ENCODE peak calls at places on chromosomes 11 and 22, in ten cellular contexts. U is GM23248, A is OCI-LY7, R is MM.1S, V is HCT116, J is PC-9, H is GM23338, B is hepatocyte, F is Karpas-422, Z is SK-N-SH. N is an unnamed sample.

GRCh38 chr11:117442869-117443239 is 115.2 kb downstream of the CEP164 start:
- DNase-seq in H (no peak), J (no peak), U (no peak), A (no peak), R (no peak), F (no peak), B (no peak), Z (no peak), V (no peak), N (no peak)

GRCh38 chr11:120339394-120339890 is 3.2 kb downstream of the ARHGEF12 start:
- DNase-seq in H (peak; percentile 9), Z (peak; percentile 51), A (no peak), F (no peak), U (peak; percentile 49), V (no peak), J (peak; percentile 41), R (peak; percentile 60), B (peak; percentile 18), N (peak; percentile 44)

GRCh38 chr22:38355275-38355674 is 38.0 kb upstream of the CSNK1E start:
- DNase-seq in B (no peak), J (no peak), U (no peak), V (no peak), A (no peak), R (no peak), H (no peak), F (no peak), Z (no peak), N (no peak)

GRCh38 chr11:123238297-123238696 is 43.2 kb upstream of the CLMP start:
- DNase-seq in R (no peak), U (peak; percentile 90), J (no peak), F (no peak), Z (no peak), H (no peak), V (no peak), A (no peak), B (peak; percentile 41), N (no peak)

GRCh38 chr22:35517769-35518530 is 22.7 kb upstream of the RASD2 start:
- DNase-seq in A (no peak), U (peak; percentile 63), R (no peak), Z (no peak), B (peak; percentile 80), F (no peak), V (no peak), H (no peak), J (no peak), N (peak; percentile 44)

GRCh38 chr11:133082453-133082781 is 449.9 kb downstream of the OPCML start:
- DNase-seq in Z (no peak), U (no peak), V (no peak), J (no peak), H (peak; percentile 92), A (no peak), B (peak; percentile 76), F (no peak), R (no peak), N (no peak)

GRCh38 chr11:2794947-2795346 is 90.6 kb downstream of the CDKN1C start:
- DNase-seq in A (no peak), B (no peak), U (no peak), J (no peak), H (no peak), R (no peak), F (no peak), Z (no peak), V (no peak), N (no peak)

GRCh38 chr22:40654522-40655167 is 18.1 kb upstream of the MRTFA start:
- DNase-seq in R (no peak), B (peak; percentile 70), V (no peak), F (no peak), A (no peak), J (peak; percentile 33), Z (peak; percentile 64), U (peak; percentile 87), H (peak; percentile 39), N (peak; percentile 27)

DNA sequence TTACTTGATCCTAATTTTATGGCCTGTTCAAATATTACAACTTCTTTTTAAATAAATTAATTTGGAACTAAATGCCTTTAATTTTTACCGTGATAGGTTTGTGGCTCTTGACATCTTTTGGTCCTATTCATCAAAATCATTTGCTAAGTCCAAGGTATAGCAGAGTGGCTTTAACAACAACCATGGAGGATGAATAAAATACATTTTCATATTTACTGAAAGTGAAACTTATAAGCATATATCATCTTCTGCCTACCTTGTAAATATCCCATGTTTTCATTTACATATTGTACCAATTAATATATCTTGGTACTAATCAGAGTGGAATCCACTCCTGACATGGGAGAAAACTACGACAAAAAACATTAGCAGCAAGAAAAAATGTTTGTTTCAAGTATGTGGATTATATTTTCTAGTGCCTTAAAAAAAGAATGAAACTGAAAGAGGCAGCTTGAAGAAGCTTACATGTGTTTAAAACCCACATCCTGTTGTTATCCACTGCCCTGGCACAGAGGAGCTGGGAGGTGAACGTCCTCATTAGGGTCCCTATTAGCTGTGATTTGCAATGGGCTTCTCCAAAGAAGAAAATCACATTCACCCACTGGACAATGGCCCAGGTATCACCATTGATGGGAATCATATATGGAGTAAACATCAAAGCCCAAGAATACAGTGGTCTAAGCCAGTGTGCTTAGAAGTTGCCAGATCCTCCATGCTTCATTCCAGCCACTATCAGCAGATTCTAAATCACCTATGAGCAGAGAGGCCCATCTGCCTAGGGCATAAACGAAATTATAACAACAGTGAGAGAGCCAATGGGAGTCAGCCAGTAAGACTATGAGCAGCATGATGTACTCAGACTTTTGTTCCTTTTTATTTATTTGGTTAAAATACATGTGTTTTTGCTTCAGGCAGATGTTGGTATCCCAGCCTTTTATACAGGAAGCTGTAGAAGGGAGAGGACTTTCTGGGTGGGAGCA is 84.7 kb downstream of the MAML2 start:
- DNase-seq in F (no peak), V (no peak), Z (no peak), A (peak; percentile 81), U (peak; percentile 49), H (no peak), B (no peak), J (no peak), R (peak; percentile 78), N (no peak)
- H3K9me2 ChIP-seq in F (no peaks in the 10 kb centered on the region), V (no peaks in the 10 kb centered on the region), Z (no peaks in the 10 kb centered on the region), A (no peaks in the 10 kb centered on the region), U (no peaks in the 10 kb centered on the region), H (no peaks in the 10 kb centered on the region), B (no peaks in the 10 kb centered on the region), J (no peaks in the 10 kb centered on the region), R (no peaks in the 10 kb centered on the region), N (no peaks in the 10 kb centered on the region)

GRCh38 chr11:68581439-68581838 is 102.9 kb upstream of the GAL start:
- DNase-seq in V (no peak), J (no peak), Z (no peak), H (no peak), F (no peak), R (no peak), A (no peak), U (no peak), B (no peak), N (no peak)

GRCh38 chr11:68581901-68582300 is 102.4 kb upstream of the GAL start:
- DNase-seq in Z (no peak), A (no peak), H (no peak), U (no peak), V (no peak), J (no peak), R (no peak), F (no peak), B (no peak), N (no peak)

GRCh38 chr11:68584097-68584496 is 100.2 kb upstream of the GAL start:
- DNase-seq in J (no peak), Z (peak; percentile 55), U (peak; percentile 37), B (peak; percentile 52), H (peak; percentile 93), V (no peak), A (peak; percentile 60), F (peak; percentile 85), R (peak; percentile 28), N (peak; percentile 54)

GRCh38 chr11:68583047-68583446 is 101.3 kb upstream of the GAL start:
- DNase-seq in H (no peak), R (no peak), Z (no peak), F (no peak), A (no peak), V (no peak), B (no peak), J (no peak), U (peak; percentile 76), N (peak; percentile 21)

DNA sequence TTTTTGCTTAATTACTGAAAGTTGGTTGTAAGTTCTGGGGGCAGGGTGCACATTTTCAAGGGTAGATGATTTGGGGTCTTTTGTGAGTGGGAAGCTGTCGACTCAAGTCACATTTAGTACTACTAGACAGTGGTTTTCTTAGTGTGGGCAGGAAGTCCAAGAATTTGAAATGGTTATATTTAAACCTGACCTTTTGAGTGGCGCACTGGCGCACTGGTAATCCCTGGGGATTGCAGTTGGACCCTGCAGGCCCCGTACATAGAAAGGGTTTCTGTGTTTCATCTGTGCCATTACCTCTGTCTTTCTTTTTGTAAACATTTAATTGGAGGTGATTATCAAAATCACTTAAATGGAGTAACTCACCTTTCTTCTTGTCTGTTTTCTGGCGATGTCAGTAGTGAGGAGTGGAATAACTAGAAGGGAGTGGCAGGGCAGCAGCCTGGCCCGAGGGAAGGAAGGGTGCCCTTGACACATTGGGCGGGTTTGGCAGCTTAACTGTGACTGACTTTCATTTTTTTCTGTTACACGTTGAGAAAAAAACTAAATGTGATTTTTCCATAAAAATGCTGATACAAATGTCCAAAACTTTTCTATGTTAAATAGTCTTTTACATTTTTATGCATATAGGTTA is 101.8 kb upstream of the GAL start:
- DNase-seq in B (no peak), H (no peak), R (no peak), J (no peak), F (no peak), V (no peak), Z (no peak), U (no peak), A (no peak), N (no peak)
- H3K9me2 ChIP-seq in B (no peaks in the 10 kb centered on the region), H (no peaks in the 10 kb centered on the region), R (no peaks in the 10 kb centered on the region), J (no peaks in the 10 kb centered on the region), F (no peaks in the 10 kb centered on the region), V (no peaks in the 10 kb centered on the region), Z (no peaks in the 10 kb centered on the region), U (no peaks in the 10 kb centered on the region), A (no peaks in the 10 kb centered on the region), N (no peaks in the 10 kb centered on the region)

DNA sequence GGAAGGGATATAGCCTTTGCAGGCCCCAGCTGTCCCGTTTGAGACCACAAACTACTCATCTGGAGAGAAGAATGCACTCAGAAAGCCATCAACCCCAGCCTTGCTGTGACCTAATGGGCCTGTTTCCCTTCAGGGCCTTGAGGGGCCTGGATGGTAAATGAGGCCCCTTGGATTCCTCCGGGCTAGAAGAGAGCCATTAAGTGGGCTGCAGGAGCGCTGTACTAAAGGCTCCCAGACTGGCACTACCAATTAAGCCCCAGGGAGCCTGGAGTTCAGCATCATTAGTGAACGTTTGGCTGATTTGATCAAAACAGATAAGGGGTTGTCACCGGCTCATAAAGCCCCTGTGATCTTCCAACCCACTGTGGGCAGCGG is 23.0 kb downstream of the CD5 start:
- DNase-seq in R (no peak), H (no peak), V (no peak), U (no peak), B (no peak), Z (peak; percentile 86), J (no peak), A (no peak), F (no peak), N (no peak)
- H3K9me2 ChIP-seq in R (no peaks in the 10 kb centered on the region), H (no peaks in the 10 kb centered on the region), V (no peaks in the 10 kb centered on the region), U (no peaks in the 10 kb centered on the region), B (no peaks in the 10 kb centered on the region), Z (no peaks in the 10 kb centered on the region), J (no peaks in the 10 kb centered on the region), A (no peaks in the 10 kb centered on the region), F (no peaks in the 10 kb centered on the region), N (no peaks in the 10 kb centered on the region)

GRCh38 chr11:67417425-67417824 is 1.9 kb downstream of the CARNS1 start:
- DNase-seq in H (no peak), U (no peak), Z (no peak), F (no peak), R (no peak), V (no peak), B (no peak), J (no peak), A (no peak), N (no peak)

GRCh38 chr11:67413266-67413797 is 2.1 kb upstream of the CARNS1 start:
- DNase-seq in U (no peak), H (no peak), R (no peak), J (no peak), Z (no peak), F (no peak), V (no peak), B (no peak), A (no peak), N (no peak)

GRCh38 chr11:67416416-67417335 is 1.2 kb downstream of the CARNS1 start:
- DNase-seq in U (peak; percentile 37), B (peak; percentile 49), A (no peak), R (no peak), V (no peak), Z (no peak), J (no peak), F (peak; percentile 66), H (peak; percentile 36), N (peak; percentile 34)

GRCh38 chr11:67418476-67419281 is 3.2 kb downstream of the CARNS1 start:
- DNase-seq in R (peak; percentile 43), U (no peak), Z (no peak), B (no peak), F (peak; percentile 80), V (no peak), J (no peak), A (no peak), H (no peak), N (no peak)

GRCh38 chr11:67415501-67416304 is at the start of gene CARNS1:
- DNase-seq in B (peak; percentile 40), R (no peak), F (no peak), Z (no peak), U (peak; percentile 40), V (no peak), A (no peak), H (peak; percentile 69), J (no peak), N (no peak)
- H3K9me2 ChIP-seq in B (no peaks in the 10 kb centered on the region), R (no peaks in the 10 kb centered on the region), F (no peaks in the 10 kb centered on the region), Z (no peaks in the 10 kb centered on the region), U (no peaks in the 10 kb centered on the region), V (no peaks in the 10 kb centered on the region), A (no peaks in the 10 kb centered on the region), H (no peaks in the 10 kb centered on the region), J (no peaks in the 10 kb centered on the region), N (no peaks in the 10 kb centered on the region)